ENCODE peak calls at places on chromosome 14, in five cellular contexts. O is stimulated activated CD4-positive, alpha-beta T cell treated with anti-CD3 and anti-CD28 coated beads, TNF-alpha, amount 100 ng/mL, for 4 hours; T is lung microvascular endothelial cell; R is stomach; E is lower leg skin. Z is an unnamed sample.

GRCh38 chr14:103519837-103520212 is 2.8 kb downstream of the CKB start:
- DNase-seq in O (no peak), T (no peak), R (peak; percentile 46), E (peak; percentile 90), Z (no peak)

GRCh38 chr14:105541218-105541617 is 14.8 kb downstream of the TMEM121 start:
- DNase-seq in O (no peak), T (no peak), R (no peak), E (no peak), Z (no peak)

GRCh38 chr14:32311294-32312009 is 17.6 kb upstream of the AKAP6 start:
- DNase-seq in O (no peak), T (no peak), R (no peak), E (no peak), Z (peak; percentile 5)

GRCh38 chr14:90503582-90503981 is 106.8 kb downstream of the CALM1 start:
- DNase-seq in O (no peak), T (no peak), R (peak; percentile 61), E (no peak), Z (no peak)

GRCh38 chr14:92386637-92387036 is 63.7 kb downstream of the SLC24A4 start:
- DNase-seq in O (no peak), T (no peak), R (no peak), E (no peak), Z (no peak)

GRCh38 chr14:41830679-41831078 is 224.0 kb downstream of the LRFN5 start:
- DNase-seq in O (no peak), T (no peak), R (no peak), E (no peak), Z (peak; percentile 72)

GRCh38 chr14:61188936-61189808 is 92.0 kb downstream of the TMEM30B start:
- DNase-seq in O (no peak), T (peak; percentile 79), R (peak; percentile 63), E (peak; percentile 88), Z (peak; percentile 81)

GRCh38 chr14:33972522-33973162 is 21.8 kb upstream of the EGLN3 start:
- DNase-seq in O (no peak), T (no peak), R (no peak), E (no peak), Z (no peak)

GRCh38 chr14:73591690-73592448 is at the start of gene ACOT4:
- DNase-seq in O (peak; percentile 22), T (peak; percentile 16), R (peak; percentile 55), E (peak; percentile 84), Z (peak; percentile 55)

GRCh38 chr14:52706724-52707706 is at the start of gene PSMC6:
- DNase-seq in O (peak; percentile 91), T (peak; percentile 92), R (peak; percentile 96), E (peak; percentile 99), Z (peak; percentile 93)

GRCh38 chr14:27559848-27560247 is 962.0 kb upstream of the NOVA1 start:
- DNase-seq in O (no peak), T (no peak), R (no peak), E (no peak), Z (no peak)

GRCh38 chr14:44833376-44833775 is 128.4 kb downstream of the KLHL28 start:
- DNase-seq in O (no peak), T (no peak), R (no peak), E (no peak), Z (peak; percentile 17)

GRCh38 chr14:59208224-59208814 is 19.9 kb downstream of the DAAM1 start:
- DNase-seq in O (no peak), T (peak; percentile 25), R (no peak), E (no peak), Z (no peak)